ENCODE peak calls at places on chromosome 3, in four cellular contexts. One of them, this sample, is unnamed. For H3K4me1, the result is how much of the 10 kb centered on the place peaks cover.

GRCh38 chr3:99648091-99648490 is 9.7 kb downstream of the COL8A1 start:
- DNase-seq in heart left ventricle: no peak
- DNase-seq in A549: no peak
- DNase-seq in esophagus squamous epithelium: no peak
- DNase-seq in this sample: no peak

GRCh38 chr3:20225769-20226168 is 39.8 kb upstream of the SGO1 start:
- DNase-seq in esophagus squamous epithelium: no peak
- DNase-seq in A549: peak
- DNase-seq in heart left ventricle: no peak
- DNase-seq in this sample: no peak

GRCh38 chr3:161081675-161082462 is 23.3 kb downstream of the B3GALNT1 start:
- DNase-seq in esophagus squamous epithelium: no peak
- DNase-seq in A549: no peak
- DNase-seq in heart left ventricle: no peak
- DNase-seq in this sample: no peak

GRCh38 chr3:42492508-42493080 is 9.8 kb upstream of the VIPR1 start:
- DNase-seq in heart left ventricle: no peak
- DNase-seq in A549: no peak
- DNase-seq in esophagus squamous epithelium: no peak
- DNase-seq in this sample: no peak

GRCh38 chr3:197366301-197367044 is 68.1 kb upstream of the DLG1 start:
- DNase-seq in A549: no peak
- DNase-seq in heart left ventricle: no peak
- DNase-seq in esophagus squamous epithelium: no peak
- DNase-seq in this sample: no peak

GRCh38 chr3:5128861-5129260 is 6.8 kb downstream of the ARL8B start:
- DNase-seq in A549: no peak
- DNase-seq in heart left ventricle: no peak
- DNase-seq in esophagus squamous epithelium: no peak
- DNase-seq in this sample: no peak

GRCh38 chr3:43723121-43723734 is 32.5 kb downstream of the ABHD5 start:
- DNase-seq in A549: no peak
- DNase-seq in esophagus squamous epithelium: no peak
- DNase-seq in heart left ventricle: no peak
- DNase-seq in this sample: no peak

GRCh38 chr3:169085827-169086226 is 577.7 kb downstream of the MECOM start:
- DNase-seq in heart left ventricle: no peak
- DNase-seq in esophagus squamous epithelium: no peak
- DNase-seq in A549: no peak
- DNase-seq in this sample: no peak

GRCh38 chr3:12662593-12663310 is 1.2 kb downstream of the RAF1 start:
- DNase-seq in A549: peak
- DNase-seq in esophagus squamous epithelium: no peak
- DNase-seq in heart left ventricle: peak
- DNase-seq in this sample: no peak

GRCh38 chr3:32440481-32441350 is 49.1 kb downstream of the CMTM7 start:
- DNase-seq in heart left ventricle: no peak
- DNase-seq in A549: no peak
- DNase-seq in esophagus squamous epithelium: no peak
- DNase-seq in this sample: no peak
- H3K4me1 ChIP-seq in heart left ventricle: under half
- H3K4me1 ChIP-seq in A549: under half
- H3K4me1 ChIP-seq in esophagus squamous epithelium: under half
- H3K4me1 ChIP-seq in this sample: under half

DNA sequence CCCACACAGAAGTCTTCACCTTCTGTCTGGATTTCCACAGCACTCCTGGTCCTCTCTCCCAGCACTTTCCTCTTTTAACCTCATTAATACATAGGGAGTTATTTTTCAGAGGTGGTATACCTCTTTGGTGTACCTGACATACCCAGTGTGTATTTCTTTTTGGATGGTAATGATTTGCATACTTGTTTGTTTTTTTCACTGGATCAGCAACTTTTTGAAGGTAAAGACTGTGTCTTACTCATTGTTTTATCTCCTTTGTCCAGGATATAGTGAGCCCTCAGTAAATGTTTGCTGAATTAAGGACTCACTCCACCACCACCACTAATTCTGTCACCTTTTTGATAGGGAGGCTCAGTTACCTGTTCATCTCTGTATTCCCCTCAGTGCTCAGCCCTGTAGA is 52.1 kb downstream of the SACM1L start:
- DNase-seq in esophagus squamous epithelium: no peak
- DNase-seq in heart left ventricle: no peak
- DNase-seq in A549: no peak
- DNase-seq in this sample: no peak
- TF ChIP-seq CTCF in esophagus squamous epithelium: no peak
- TF ChIP-seq CTCF in heart left ventricle: no peak
- TF ChIP-seq CTCF in A549: no peak
- TF ChIP-seq CTCF in this sample: no peak

GRCh38 chr3:165195628-165196576 is at the start of gene SLITRK3:
- DNase-seq in heart left ventricle: no peak
- DNase-seq in A549: no peak
- DNase-seq in esophagus squamous epithelium: no peak
- DNase-seq in this sample: no peak
- H3K27ac ChIP-seq in heart left ventricle: no peak
- H3K27ac ChIP-seq in A549: no peak
- H3K27ac ChIP-seq in esophagus squamous epithelium: peak
- H3K27ac ChIP-seq in this sample: no peak

GRCh38 chr3:153295906-153296305 is 133.9 kb downstream of the RAP2B start:
- DNase-seq in esophagus squamous epithelium: no peak
- DNase-seq in heart left ventricle: no peak
- DNase-seq in A549: no peak
- DNase-seq in this sample: no peak

GRCh38 chr3:153289334-153289808 is 127.3 kb downstream of the RAP2B start:
- DNase-seq in A549: no peak
- DNase-seq in heart left ventricle: no peak
- DNase-seq in esophagus squamous epithelium: no peak
- DNase-seq in this sample: no peak

GRCh38 chr3:153290278-153291015 is 128.4 kb downstream of the RAP2B start:
- DNase-seq in esophagus squamous epithelium: no peak
- DNase-seq in heart left ventricle: no peak
- DNase-seq in A549: peak
- DNase-seq in this sample: no peak

GRCh38 chr3:153291052-153291689 is 129.1 kb downstream of the RAP2B start:
- DNase-seq in heart left ventricle: no peak
- DNase-seq in esophagus squamous epithelium: no peak
- DNase-seq in A549: no peak
- DNase-seq in this sample: no peak

DNA sequence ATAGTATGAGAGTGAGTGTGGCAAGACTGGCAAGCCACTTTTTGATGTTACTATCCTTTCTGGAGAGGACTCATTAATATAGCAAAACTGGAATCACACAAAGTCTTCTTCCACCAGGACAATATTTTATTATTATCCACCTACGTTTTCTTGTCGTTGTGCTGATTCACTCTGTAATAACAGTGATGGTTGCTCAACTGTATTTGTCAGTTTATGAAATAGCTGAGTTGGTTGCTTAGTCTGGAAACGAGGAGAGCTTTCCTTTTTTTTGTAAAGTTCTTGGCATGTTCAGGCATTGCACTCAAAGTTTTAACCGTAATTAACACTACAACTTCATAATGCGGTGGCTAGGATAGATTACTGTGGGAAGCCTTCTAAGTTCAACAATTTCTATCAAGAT is 131.2 kb downstream of the RAP2B start:
- DNase-seq in heart left ventricle: no peak
- DNase-seq in esophagus squamous epithelium: no peak
- DNase-seq in A549: no peak
- DNase-seq in this sample: no peak
- H3K4me1 ChIP-seq in heart left ventricle: under half
- H3K4me1 ChIP-seq in esophagus squamous epithelium: under half
- H3K4me1 ChIP-seq in A549: under half
- H3K4me1 ChIP-seq in this sample: under half

GRCh38 chr3:10837849-10838248 is 21.8 kb downstream of the SLC6A11 start:
- DNase-seq in A549: no peak
- DNase-seq in heart left ventricle: no peak
- DNase-seq in esophagus squamous epithelium: no peak
- DNase-seq in this sample: no peak

GRCh38 chr3:10834951-10835350 is 18.9 kb downstream of the SLC6A11 start:
- DNase-seq in A549: no peak
- DNase-seq in esophagus squamous epithelium: no peak
- DNase-seq in heart left ventricle: no peak
- DNase-seq in this sample: no peak

GRCh38 chr3:10833855-10834414 is 17.9 kb downstream of the SLC6A11 start:
- DNase-seq in A549: no peak
- DNase-seq in heart left ventricle: no peak
- DNase-seq in esophagus squamous epithelium: no peak
- DNase-seq in this sample: no peak

GRCh38 chr3:10836676-10837075 is 20.6 kb downstream of the SLC6A11 start:
- DNase-seq in heart left ventricle: no peak
- DNase-seq in esophagus squamous epithelium: no peak
- DNase-seq in A549: no peak
- DNase-seq in this sample: no peak

DNA sequence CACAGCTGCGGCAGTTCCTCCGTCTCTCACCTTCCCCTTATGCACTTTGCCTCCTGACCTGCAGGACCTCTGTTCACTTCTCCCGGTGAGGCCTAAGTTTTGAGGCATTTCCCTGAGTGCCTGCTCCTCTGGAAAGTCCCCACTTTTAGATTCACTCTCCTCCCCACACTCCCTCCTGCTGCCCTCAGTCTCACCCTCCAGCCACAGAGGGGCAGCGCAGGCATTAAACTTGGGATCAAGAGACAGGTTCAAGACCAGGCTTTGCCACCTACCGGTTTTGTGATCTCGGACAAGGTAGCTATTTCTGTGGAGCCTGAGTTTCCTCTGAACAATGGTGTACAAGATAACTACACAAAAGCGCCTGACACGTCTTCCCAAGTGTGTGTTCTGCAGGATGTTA is 19.4 kb downstream of the SLC6A11 start:
- DNase-seq in heart left ventricle: no peak
- DNase-seq in A549: no peak
- DNase-seq in esophagus squamous epithelium: no peak
- DNase-seq in this sample: no peak
- TF ChIP-seq CTCF in heart left ventricle: no peak
- TF ChIP-seq CTCF in A549: no peak
- TF ChIP-seq CTCF in esophagus squamous epithelium: no peak
- TF ChIP-seq CTCF in this sample: no peak

GRCh38 chr3:58646503-58646902 is 20.1 kb downstream of the FAM3D start:
- DNase-seq in A549: no peak
- DNase-seq in heart left ventricle: no peak
- DNase-seq in esophagus squamous epithelium: no peak
- DNase-seq in this sample: no peak
- H3K27ac ChIP-seq in A549: no peak
- H3K27ac ChIP-seq in heart left ventricle: no peak
- H3K27ac ChIP-seq in esophagus squamous epithelium: no peak
- H3K27ac ChIP-seq in this sample: no peak

DNA sequence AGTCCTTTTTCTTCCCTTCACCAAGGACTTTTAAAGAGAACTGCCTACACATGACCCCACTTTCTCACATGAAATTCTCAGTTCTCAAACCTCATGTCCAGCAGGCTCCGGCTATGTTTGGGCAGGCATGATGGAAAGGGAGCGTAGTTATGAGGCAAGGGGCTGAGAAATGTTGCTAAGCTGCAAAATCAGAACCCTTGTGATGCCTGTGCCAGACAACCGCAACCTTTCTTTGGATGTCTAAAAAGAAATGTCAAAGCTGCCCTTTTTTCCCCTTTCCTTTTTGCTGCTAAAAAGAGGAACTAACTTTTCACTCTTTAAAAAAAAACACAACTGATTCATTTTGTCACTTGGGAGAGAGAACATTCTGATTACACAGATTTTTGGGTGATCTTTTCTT is 19.2 kb downstream of the GNB4 start:
- DNase-seq in esophagus squamous epithelium: no peak
- DNase-seq in heart left ventricle: no peak
- DNase-seq in A549: no peak
- DNase-seq in this sample: no peak
- H3K4me1 ChIP-seq in esophagus squamous epithelium: under half
- H3K4me1 ChIP-seq in heart left ventricle: half or more
- H3K4me1 ChIP-seq in A549: under half
- H3K4me1 ChIP-seq in this sample: under half

GRCh38 chr3:158260392-158260791 is 150.5 kb downstream of the RSRC1 start:
- DNase-seq in A549: no peak
- DNase-seq in esophagus squamous epithelium: no peak
- DNase-seq in heart left ventricle: no peak
- DNase-seq in this sample: no peak

GRCh38 chr3:158267015-158267414 is 157.1 kb downstream of the RSRC1 start:
- DNase-seq in A549: no peak
- DNase-seq in heart left ventricle: no peak
- DNase-seq in esophagus squamous epithelium: no peak
- DNase-seq in this sample: no peak

GRCh38 chr3:158264894-158265293 is 155.0 kb downstream of the RSRC1 start:
- DNase-seq in esophagus squamous epithelium: no peak
- DNase-seq in A549: no peak
- DNase-seq in heart left ventricle: no peak
- DNase-seq in this sample: no peak

GRCh38 chr3:158258619-158259018 is 148.7 kb downstream of the RSRC1 start:
- DNase-seq in A549: no peak
- DNase-seq in heart left ventricle: no peak
- DNase-seq in esophagus squamous epithelium: no peak
- DNase-seq in this sample: no peak

GRCh38 chr3:158261371-158261991 is 151.6 kb downstream of the RSRC1 start:
- DNase-seq in A549: no peak
- DNase-seq in esophagus squamous epithelium: no peak
- DNase-seq in heart left ventricle: no peak
- DNase-seq in this sample: no peak
- TF ChIP-seq CTCF in A549: no peak
- TF ChIP-seq CTCF in esophagus squamous epithelium: no peak
- TF ChIP-seq CTCF in heart left ventricle: no peak
- TF ChIP-seq CTCF in this sample: no peak

GRCh38 chr3:40972350-40972749 is 227.0 kb upstream of the CTNNB1 start:
- DNase-seq in esophagus squamous epithelium: no peak
- DNase-seq in A549: no peak
- DNase-seq in heart left ventricle: no peak
- DNase-seq in this sample: no peak
- H3K27ac ChIP-seq in esophagus squamous epithelium: no peak
- H3K27ac ChIP-seq in A549: peak
- H3K27ac ChIP-seq in heart left ventricle: peak
- H3K27ac ChIP-seq in this sample: peak

This sample was measured in ovary.